ENCODE peak calls at places on chromosomes 16 and 17, in four cellular contexts. W is heart left ventricle, N is fibroblast of lung, M is fibroblast of the aortic adventitia. Q is an unnamed sample.

GRCh38 chr17:63549946-63550815 is at the start of gene DCAF7:
- DNase-seq in W (peak; percentile 98), N (peak; percentile 100), M (peak; percentile 100), Q (peak; percentile 100)

GRCh38 chr17:77312786-77313599 is 172.2 kb downstream of the SEC14L1 start:
- DNase-seq in W (peak; percentile 79), N (peak; percentile 89), M (peak; percentile 96), Q (peak; percentile 46)

GRCh38 chr17:48027322-48027981 is 10.1 kb downstream of the COPZ2 start:
- DNase-seq in W (no peak), N (no peak), M (no peak), Q (no peak)

GRCh38 chr16:25063102-25063501 is 47.9 kb upstream of the ARHGAP17 start:
- DNase-seq in W (no peak), N (no peak), M (no peak), Q (no peak)

GRCh38 chr17:77441130-77441920 is 300.6 kb downstream of the SEC14L1 start:
- DNase-seq in W (no peak), N (no peak), M (no peak), Q (no peak)

GRCh38 chr16:17666293-17666692 is 195.5 kb upstream of the XYLT1 start:
- DNase-seq in W (no peak), N (no peak), M (no peak), Q (no peak)

GRCh38 chr16:57468346-57468745 is 5.9 kb downstream of the POLR2C start:
- DNase-seq in W (no peak), N (no peak), M (no peak), Q (no peak)

GRCh38 chr17:51374220-51374619 is 113.9 kb downstream of the UTP18 start:
- DNase-seq in W (no peak), N (no peak), M (no peak), Q (no peak)

GRCh38 chr17:64155751-64156544 is 26.0 kb upstream of the ERN1 start:
- DNase-seq in W (peak; percentile 72), N (peak; percentile 45), M (peak; percentile 51), Q (no peak)

GRCh38 chr17:19830061-19830460 is 37.7 kb downstream of the ULK2 start:
- DNase-seq in W (no peak), N (no peak), M (no peak), Q (no peak)

GRCh38 chr17:19482571-19482970 is 51.1 kb upstream of the SLC47A1 start:
- DNase-seq in W (no peak), N (peak; percentile 68), M (peak; percentile 76), Q (peak; percentile 37)

GRCh38 chr16:17228048-17228707 is 242.6 kb downstream of the XYLT1 start:
- DNase-seq in W (no peak), N (peak; percentile 31), M (no peak), Q (no peak)

GRCh38 chr17:49676276-49676868 is 1.5 kb downstream of the SPOP start:
- DNase-seq in W (no peak), N (peak; percentile 32), M (peak; percentile 34), Q (peak; percentile 78)

GRCh38 chr17:80270836-80271235 is 10.2 kb downstream of the RNF213 start:
- DNase-seq in W (no peak), N (no peak), M (peak; percentile 22), Q (peak; percentile 16)

GRCh38 chr16:72939247-72939646 is 108.7 kb downstream of the ZFHX3 start:
- DNase-seq in W (no peak), N (peak; percentile 42), M (peak; percentile 78), Q (peak; percentile 25)
- TF ChIP-seq CTCF in W (peak; percentile 57), N (peak; percentile 40), M (peak; percentile 49), Q (peak; percentile 49)

GRCh38 chr17:75856062-75856681 is 1.0 kb upstream of the WBP2 start:
- DNase-seq in W (no peak), N (no peak), M (peak; percentile 19), Q (no peak)
- TF ChIP-seq CTCF in W (no peak), N (no peak), M (peak; percentile 29), Q (peak; percentile 56)

GRCh38 chr16:51420247-51420646 is 269.2 kb upstream of the SALL1 start:
- DNase-seq in W (no peak), N (no peak), M (no peak), Q (no peak)

GRCh38 chr16:51416921-51417320 is 265.9 kb upstream of the SALL1 start:
- DNase-seq in W (no peak), N (peak; percentile 65), M (peak; percentile 71), Q (no peak)

GRCh38 chr16:51418258-51418657 is 267.2 kb upstream of the SALL1 start:
- DNase-seq in W (no peak), N (no peak), M (no peak), Q (no peak)

DNA sequence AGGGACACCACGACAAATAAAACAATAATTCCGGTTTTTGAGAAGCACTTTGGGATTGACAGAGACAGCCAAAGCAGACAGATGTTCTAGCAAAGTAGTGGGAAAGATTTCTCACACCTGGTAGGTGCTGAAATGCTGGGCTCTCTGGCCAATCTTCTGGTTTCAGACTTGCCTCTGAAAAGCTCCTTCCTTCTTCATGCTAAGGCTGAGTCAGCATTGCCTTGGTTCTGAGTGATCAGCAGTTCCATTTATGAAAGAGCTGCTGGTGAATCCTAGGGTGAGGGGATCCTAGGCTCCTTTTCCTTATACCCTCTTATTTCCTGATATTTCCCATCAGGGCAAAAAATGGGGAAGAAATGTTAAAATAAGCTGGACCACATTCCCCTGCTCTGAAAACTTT is 268.7 kb upstream of the SALL1 start:
- DNase-seq in W (no peak), N (no peak), M (no peak), Q (no peak)
- TF ChIP-seq CTCF in W (no peak), N (no peak), M (no peak), Q (no peak)

DNA sequence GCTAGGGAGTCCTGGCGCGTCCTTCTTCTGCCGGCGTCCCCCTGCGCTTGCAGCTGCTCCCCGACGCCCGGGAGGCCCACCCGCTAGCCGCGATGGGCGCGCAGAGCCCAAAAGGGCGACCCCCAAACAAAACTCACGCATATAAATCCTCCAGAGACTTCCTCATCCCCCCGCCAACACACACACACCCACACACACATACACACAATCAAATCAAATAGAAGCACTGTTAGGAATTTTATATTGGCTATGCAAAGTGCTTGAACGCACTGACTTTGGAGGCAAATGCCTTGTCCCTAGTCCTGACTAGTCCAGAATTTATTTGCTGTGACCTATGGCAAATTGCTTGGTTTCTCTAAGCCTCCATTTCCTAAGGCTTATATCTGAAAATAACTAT is 23.8 kb upstream of the CRYM start:
- DNase-seq in W (no peak), N (no peak), M (peak; percentile 41), Q (no peak)
- TF ChIP-seq CTCF in W (no peak), N (no peak), M (no peak), Q (no peak)

GRCh38 chr16:14182999-14183398 is 111.9 kb downstream of the MRTFB start:
- DNase-seq in W (no peak), N (no peak), M (no peak), Q (no peak)

GRCh38 chr16:14186954-14187306 is 115.8 kb downstream of the MRTFB start:
- DNase-seq in W (no peak), N (no peak), M (peak; percentile 26), Q (no peak)

GRCh38 chr16:14187517-14188338 is 116.6 kb downstream of the MRTFB start:
- DNase-seq in W (no peak), N (no peak), M (no peak), Q (no peak)

GRCh38 chr16:14181371-14182050 is 110.4 kb downstream of the MRTFB start:
- DNase-seq in W (no peak), N (peak; percentile 82), M (peak; percentile 80), Q (peak; percentile 83)

DNA sequence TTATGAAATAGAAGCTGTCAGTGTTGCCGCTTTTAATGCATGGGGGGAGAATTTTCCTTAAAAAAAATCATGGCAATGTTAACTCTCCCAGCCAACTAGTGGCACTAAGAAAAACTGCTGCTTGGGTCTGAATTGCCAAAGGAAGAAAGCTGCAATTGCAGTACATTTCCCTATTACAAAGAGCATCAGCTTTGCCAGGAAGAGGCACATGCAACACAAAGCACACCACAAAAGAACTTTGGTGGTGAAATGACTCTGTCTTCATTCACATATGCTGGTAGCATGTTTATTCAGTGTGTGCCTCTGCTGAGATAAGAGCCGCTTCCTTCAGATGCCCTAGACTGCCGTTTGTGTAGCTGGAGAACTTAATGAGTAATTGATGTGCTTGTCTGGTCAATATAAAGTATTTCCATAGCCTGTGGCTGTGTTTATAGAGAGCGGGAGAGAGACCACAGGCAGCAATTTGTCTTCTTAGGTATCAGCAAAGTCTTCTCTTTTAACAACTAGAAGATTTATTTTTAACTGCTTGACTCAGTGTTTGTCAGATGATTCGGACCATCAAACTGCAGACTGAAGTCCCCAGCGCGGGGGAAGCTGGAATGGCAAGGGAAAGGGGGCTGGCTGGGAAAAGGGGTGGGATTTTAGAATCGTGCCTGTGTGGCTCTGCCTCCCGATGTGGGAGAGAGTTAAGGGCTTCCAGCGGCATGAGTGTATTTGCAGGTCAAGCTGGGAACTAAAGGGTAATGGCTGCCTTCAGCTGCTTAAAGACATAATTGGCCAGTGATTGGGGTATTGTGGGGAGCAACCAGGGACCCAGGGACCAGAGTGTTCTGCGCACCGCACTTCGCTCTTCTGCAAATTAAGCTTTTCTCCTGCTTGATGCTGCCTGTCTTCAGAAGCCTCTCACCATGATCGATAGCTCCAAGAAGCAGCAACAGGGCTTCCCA is 115.2 kb downstream of the MRTFB start:
- DNase-seq in W (no peak), N (peak; percentile 92), M (peak; percentile 80), Q (peak; percentile 77)
- TF ChIP-seq CTCF in W (peak; percentile 54), N (peak; percentile 71), M (peak; percentile 75), Q (peak; percentile 76)

DNA sequence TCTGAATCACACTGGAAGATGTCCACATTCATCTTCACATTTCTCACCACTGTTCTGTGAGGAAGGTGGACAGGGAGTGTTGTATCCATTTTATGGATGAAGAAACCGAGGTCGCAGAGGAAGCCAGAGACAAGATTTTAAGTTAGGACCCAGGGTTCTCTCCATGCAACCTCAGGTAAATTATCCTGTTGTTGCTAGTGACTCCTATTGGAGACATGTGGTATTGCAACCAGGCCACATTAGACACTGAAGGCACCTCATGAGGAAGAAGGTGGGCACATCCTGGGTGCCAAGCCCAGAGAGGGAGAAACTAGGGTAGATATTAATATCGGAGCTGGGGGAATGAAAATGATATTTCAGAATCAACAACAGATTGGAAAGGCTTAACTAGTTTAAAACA is 8.5 kb upstream of the WNT9B start:
- DNase-seq in W (no peak), N (no peak), M (no peak), Q (no peak)
- TF ChIP-seq CTCF in W (no peak), N (peak; percentile 46), M (peak; percentile 68), Q (peak; percentile 81)